ENCODE peak calls at places on chromosomes 13 and 19, in seven cellular contexts. H is neural progenitor cell; S is right lobe of liver; C is naive thymus-derived CD4-positive, alpha-beta T cell; I is HCT116; L is cardiac muscle cell; P is ascending aorta. J is an unnamed sample.

GRCh38 chr13:111382877-111383276 is 62.4 kb downstream of the TEX29 start:
- DNase-seq in H (no peak), S (no peak), C (no peak), I (no peak), L (no peak), P (peak), J (no peak)

GRCh38 chr19:10808937-10809655 is 26.9 kb downstream of the TMED1 start:
- DNase-seq in H (no peak), S (no peak), C (no peak), I (peak), L (peak), P (no peak), J (no peak)

GRCh38 chr13:47549219-47549752 is 451.8 kb downstream of the SUCLA2 start:
- DNase-seq in H (peak), S (no peak), C (no peak), I (no peak), L (no peak), P (no peak), J (no peak)

GRCh38 chr19:14565298-14565679 is 6.6 kb downstream of the NDUFB7 start:
- DNase-seq in H (no peak), S (no peak), C (no peak), I (no peak), L (no peak), P (no peak), J (no peak)

GRCh38 chr13:73325351-73326214 is 266.8 kb downstream of the KLF5 start:
- DNase-seq in H (no peak), S (no peak), C (no peak), I (no peak), L (no peak), P (no peak), J (no peak)

GRCh38 chr13:40776681-40777165 is 5.7 kb upstream of the MRPS31 start:
- DNase-seq in H (no peak), S (no peak), C (peak), I (no peak), L (peak), P (no peak), J (peak)

GRCh38 chr19:1676351-1677266 is 24.2 kb upstream of the TCF3 start:
- DNase-seq in H (no peak), S (no peak), C (no peak), I (no peak), L (no peak), P (no peak), J (no peak)

GRCh38 chr13:39462456-39462855 is 140.5 kb downstream of the LHFPL6 start:
- DNase-seq in H (no peak), S (no peak), C (no peak), I (no peak), L (peak), P (no peak), J (no peak)

GRCh38 chr13:106796280-106797047 is 228.5 kb upstream of the ARGLU1 start:
- DNase-seq in H (peak), S (no peak), C (no peak), I (no peak), L (peak), P (no peak), J (no peak)

GRCh38 chr19:31110331-31110730 is 238.9 kb downstream of the TSHZ3 start:
- DNase-seq in H (peak), S (no peak), C (no peak), I (no peak), L (peak), P (no peak), J (no peak)

GRCh38 chr13:32746474-32746873 is 160.2 kb downstream of the PDS5B start:
- DNase-seq in H (no peak), S (no peak), C (no peak), I (no peak), L (no peak), P (no peak), J (no peak)

GRCh38 chr13:51804295-51805172 is 571 bp upstream of the DHRS12 start:
- DNase-seq in H (no peak), S (no peak), C (no peak), I (no peak), L (no peak), P (no peak), J (no peak)

GRCh38 chr13:26502826-26503225 is 54.7 kb upstream of the WASF3 start:
- DNase-seq in H (peak), S (no peak), C (no peak), I (no peak), L (peak), P (no peak), J (no peak)

GRCh38 chr13:111664060-111664459 is 343.6 kb downstream of the TEX29 start:
- DNase-seq in H (no peak), S (no peak), C (no peak), I (no peak), L (no peak), P (no peak), J (no peak)

GRCh38 chr13:20702945-20703784 is at the start of gene IL17D:
- DNase-seq in H (peak), S (no peak), C (peak), I (no peak), L (peak), P (no peak), J (peak)

GRCh38 chr13:50678464-50679162 is 164.9 kb downstream of the DLEU7 start:
- DNase-seq in H (no peak), S (no peak), C (no peak), I (peak), L (peak), P (no peak), J (no peak)

GRCh38 chr19:1409204-1410005 is 2.0 kb downstream of the DAZAP1 start:
- DNase-seq in H (no peak), S (peak), C (no peak), I (no peak), L (no peak), P (no peak), J (no peak)

GRCh38 chr19:13841339-13842293 is 35.3 kb upstream of the NANOS3 start:
- DNase-seq in H (no peak), S (peak), C (peak), I (no peak), L (peak), P (peak), J (no peak)

GRCh38 chr19:29487432-29487831 is 38.4 kb upstream of the VSTM2B start:
- DNase-seq in H (no peak), S (no peak), C (no peak), I (no peak), L (no peak), P (peak), J (no peak)

GRCh38 chr19:1747285-1748114 is 5.8 kb upstream of the ONECUT3 start:
- DNase-seq in H (peak), S (no peak), C (no peak), I (peak), L (peak), P (no peak), J (no peak)

GRCh38 chr19:40528078-40528477 is 48.6 kb upstream of the SHKBP1 start:
- DNase-seq in H (no peak), S (no peak), C (no peak), I (no peak), L (no peak), P (no peak), J (no peak)

GRCh38 chr13:95924389-95924994 is 128.7 kb downstream of the UGGT2 start:
- DNase-seq in H (no peak), S (no peak), C (no peak), I (peak), L (peak), P (no peak), J (no peak)

GRCh38 chr19:49064768-49065611 is at the start of gene NTF4:
- DNase-seq in H (peak), S (no peak), C (no peak), I (no peak), L (peak), P (no peak), J (no peak)

GRCh38 chr19:2363419-2363818 is 3.4 kb downstream of the TMPRSS9 start:
- DNase-seq in H (peak), S (no peak), C (no peak), I (no peak), L (no peak), P (no peak), J (no peak)

GRCh38 chr19:32308436-32309077 is 36.9 kb upstream of the ZNF507 start:
- DNase-seq in H (no peak), S (no peak), C (no peak), I (no peak), L (peak), P (no peak), J (no peak)

GRCh38 chr19:2517881-2518601 is 42.1 kb downstream of the GADD45B start:
- DNase-seq in H (peak), S (no peak), C (no peak), I (no peak), L (no peak), P (no peak), J (peak)

GRCh38 chr19:14114854-14115253 is 2.7 kb downstream of the PRKACA start:
- DNase-seq in H (peak), S (peak), C (peak), I (no peak), L (peak), P (no peak), J (peak)

GRCh38 chr19:5293607-5294089 is 47.0 kb downstream of the PTPRS start:
- DNase-seq in H (peak), S (no peak), C (no peak), I (no peak), L (peak), P (no peak), J (no peak)

GRCh38 chr19:3783660-3784584 is 2.3 kb downstream of the MATK start:
- DNase-seq in H (peak), S (no peak), C (no peak), I (no peak), L (no peak), P (no peak), J (no peak)

GRCh38 chr13:41224113-41225110 is 30.0 kb upstream of the KBTBD7 start:
- DNase-seq in H (no peak), S (no peak), C (no peak), I (no peak), L (peak), P (no peak), J (no peak)

GRCh38 chr13:41315466-41316047 is 4.5 kb downstream of the NAA16 start:
- DNase-seq in H (no peak), S (no peak), C (no peak), I (no peak), L (no peak), P (no peak), J (no peak)

GRCh38 chr19:10796653-10797052 is 39.4 kb downstream of the TMED1 start:
- DNase-seq in H (no peak), S (no peak), C (no peak), I (no peak), L (no peak), P (no peak), J (no peak)

GRCh38 chr19:4430760-4431159 is 26.8 kb downstream of the UBXN6 start:
- DNase-seq in H (no peak), S (no peak), C (no peak), I (no peak), L (no peak), P (no peak), J (no peak)

GRCh38 chr13:109868583-109869311 is 82.4 kb upstream of the IRS2 start:
- DNase-seq in H (no peak), S (no peak), C (no peak), I (no peak), L (no peak), P (no peak), J (no peak)

GRCh38 chr19:35055715-35056179 is 14.2 kb downstream of the HPN start:
- DNase-seq in H (peak), S (no peak), C (no peak), I (no peak), L (no peak), P (no peak), J (no peak)

GRCh38 chr19:27774827-27775226 is 1438.1 kb downstream of the UQCRFS1 start:
- DNase-seq in H (no peak), S (no peak), C (no peak), I (no peak), L (no peak), P (no peak), J (no peak)

GRCh38 chr19:18879579-18880373 is 16.2 kb downstream of the CERS1 start:
- DNase-seq in H (peak), S (no peak), C (no peak), I (peak), L (no peak), P (no peak), J (no peak)

GRCh38 chr19:41223431-41224234 is 4.6 kb downstream of the AXL start:
- DNase-seq in H (peak), S (no peak), C (no peak), I (peak), L (peak), P (peak), J (no peak)

GRCh38 chr13:80334582-80335260 is 6.2 kb downstream of the SPRY2 start:
- DNase-seq in H (no peak), S (no peak), C (no peak), I (no peak), L (peak), P (no peak), J (no peak)

GRCh38 chr13:24083722-24084421 is 76.6 kb upstream of the SPATA13 start:
- DNase-seq in H (peak), S (no peak), C (no peak), I (no peak), L (no peak), P (no peak), J (no peak)
- H3K27ac ChIP-seq in H (peak), S (no peak), C (no peak), I (no peak), L (no peak), P (no peak), J (no peak)

DNA sequence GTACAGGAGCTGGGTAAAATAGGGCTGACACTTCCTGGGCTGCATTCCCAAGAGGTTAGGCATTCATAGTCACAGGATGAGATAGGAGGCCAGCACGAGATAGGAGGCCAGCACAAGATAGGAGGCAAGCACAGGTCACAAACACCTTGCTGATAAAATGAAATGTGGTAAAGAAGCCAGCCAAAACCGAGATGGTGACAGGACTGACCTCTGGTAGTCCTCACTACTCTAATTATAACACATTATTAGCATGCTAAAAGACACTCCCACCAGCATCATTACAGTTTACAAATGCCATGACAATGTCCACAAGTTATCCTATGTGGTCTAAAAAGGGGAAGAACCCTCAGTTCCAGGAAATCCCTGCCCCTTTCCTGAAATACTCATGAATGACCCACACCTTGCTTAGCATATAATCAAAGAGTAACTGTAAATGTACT is 20.9 kb upstream of the IGSF23 start:
- DNase-seq in H (no peak), S (no peak), C (no peak), I (no peak), L (no peak), P (no peak), J (no peak)
- H3K27ac ChIP-seq in H (no peak), S (no peak), C (no peak), I (no peak), L (no peak), P (no peak), J (peak)

GRCh38 chr13:113361406-113361805 is 2.5 kb downstream of the GRTP1 start:
- DNase-seq in H (no peak), S (no peak), C (no peak), I (no peak), L (no peak), P (peak), J (no peak)

GRCh38 chr13:113357529-113357928 is 6.4 kb downstream of the GRTP1 start:
- DNase-seq in H (no peak), S (no peak), C (no peak), I (no peak), L (peak), P (no peak), J (no peak)

GRCh38 chr13:113358653-113359052 is 5.3 kb downstream of the GRTP1 start:
- DNase-seq in H (no peak), S (no peak), C (no peak), I (no peak), L (no peak), P (no peak), J (no peak)

GRCh38 chr13:113360446-113360845 is 3.5 kb downstream of the GRTP1 start:
- DNase-seq in H (no peak), S (no peak), C (no peak), I (no peak), L (no peak), P (peak), J (no peak)

DNA sequence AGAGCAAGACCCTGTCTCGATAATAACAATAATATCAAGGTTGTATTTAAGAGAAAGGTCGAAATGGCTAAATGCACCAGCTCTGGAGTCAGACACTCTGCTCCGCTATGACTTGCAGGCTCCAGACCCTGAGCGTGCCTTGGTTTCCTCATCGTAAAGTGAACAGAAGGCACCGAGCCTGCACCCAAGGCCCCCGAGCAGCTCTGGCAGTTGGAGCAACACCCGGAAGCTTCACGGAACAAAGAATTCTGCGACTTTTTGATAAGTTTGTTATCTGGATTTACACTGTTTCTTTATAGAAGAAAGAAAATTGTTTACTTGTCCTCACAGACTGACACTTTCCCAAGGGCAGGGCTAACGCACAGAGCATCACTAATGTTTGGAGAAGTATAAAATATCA is 4.4 kb downstream of the GRTP1 start:
- DNase-seq in H (no peak), S (no peak), C (no peak), I (no peak), L (no peak), P (peak), J (no peak)
- H3K27ac ChIP-seq in H (no peak), S (no peak), C (no peak), I (no peak), L (no peak), P (no peak), J (no peak)

GRCh38 chr13:34567558-34567957 is 374.5 kb upstream of the NBEA start:
- DNase-seq in H (no peak), S (no peak), C (no peak), I (no peak), L (no peak), P (no peak), J (no peak)

GRCh38 chr13:34571716-34572115 is 370.4 kb upstream of the NBEA start:
- DNase-seq in H (no peak), S (no peak), C (no peak), I (no peak), L (no peak), P (no peak), J (no peak)

DNA sequence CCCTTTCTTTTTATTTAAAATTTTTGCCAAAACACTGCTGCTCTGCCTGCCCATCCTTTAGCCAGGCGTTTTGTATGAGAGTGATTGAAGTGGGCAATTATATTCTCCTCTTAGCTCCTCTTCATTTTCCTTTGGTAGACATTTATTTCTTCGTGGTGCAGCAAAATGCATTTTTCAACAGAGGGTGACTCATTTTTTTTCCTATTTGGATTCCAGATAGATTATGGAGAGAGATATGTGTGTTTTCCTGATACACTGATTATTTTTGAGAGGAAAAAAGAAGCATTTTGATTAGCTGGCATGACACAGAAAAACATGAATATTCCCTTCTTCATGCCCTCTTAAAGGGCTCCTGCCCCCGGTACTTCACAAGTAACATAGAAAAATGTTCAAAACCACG is 371.1 kb upstream of the NBEA start:
- DNase-seq in H (no peak), S (no peak), C (no peak), I (no peak), L (no peak), P (no peak), J (no peak)
- H3K27ac ChIP-seq in H (peak), S (no peak), C (no peak), I (no peak), L (no peak), P (no peak), J (no peak)

GRCh38 chr13:49023441-49023840 is 47.7 kb downstream of the FNDC3A start:
- DNase-seq in H (no peak), S (no peak), C (no peak), I (peak), L (peak), P (no peak), J (no peak)

GRCh38 chr13:49021953-49022352 is 46.2 kb downstream of the FNDC3A start:
- DNase-seq in H (no peak), S (no peak), C (no peak), I (no peak), L (no peak), P (no peak), J (no peak)

GRCh38 chr13:49020940-49021548 is 45.3 kb downstream of the FNDC3A start:
- DNase-seq in H (peak), S (no peak), C (no peak), I (no peak), L (peak), P (no peak), J (no peak)

GRCh38 chr13:49022472-49023144 is 46.9 kb downstream of the FNDC3A start:
- DNase-seq in H (no peak), S (no peak), C (no peak), I (no peak), L (no peak), P (no peak), J (no peak)

DNA sequence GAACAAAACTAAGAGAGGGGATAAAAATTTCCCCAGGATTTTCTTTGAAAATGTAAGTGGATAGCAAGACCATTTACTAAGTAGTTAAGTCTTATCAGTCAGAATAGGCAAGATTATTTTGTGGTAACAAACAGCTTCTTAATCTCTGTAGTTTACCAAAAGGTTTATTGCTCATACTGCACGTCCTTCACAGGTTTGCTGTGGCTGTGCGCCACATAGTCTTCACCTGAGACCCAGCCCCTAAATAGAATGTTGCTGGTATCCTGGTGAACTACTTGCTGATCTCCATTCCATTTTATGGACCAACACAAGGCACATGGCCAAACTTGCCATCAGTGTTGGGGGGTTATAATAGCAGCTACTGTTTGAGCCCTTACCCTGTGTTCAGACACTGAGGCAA is 44.6 kb downstream of the FNDC3A start:
- DNase-seq in H (no peak), S (no peak), C (no peak), I (no peak), L (no peak), P (no peak), J (no peak)
- H3K27ac ChIP-seq in H (no peak), S (no peak), C (no peak), I (no peak), L (no peak), P (no peak), J (no peak)

DNA sequence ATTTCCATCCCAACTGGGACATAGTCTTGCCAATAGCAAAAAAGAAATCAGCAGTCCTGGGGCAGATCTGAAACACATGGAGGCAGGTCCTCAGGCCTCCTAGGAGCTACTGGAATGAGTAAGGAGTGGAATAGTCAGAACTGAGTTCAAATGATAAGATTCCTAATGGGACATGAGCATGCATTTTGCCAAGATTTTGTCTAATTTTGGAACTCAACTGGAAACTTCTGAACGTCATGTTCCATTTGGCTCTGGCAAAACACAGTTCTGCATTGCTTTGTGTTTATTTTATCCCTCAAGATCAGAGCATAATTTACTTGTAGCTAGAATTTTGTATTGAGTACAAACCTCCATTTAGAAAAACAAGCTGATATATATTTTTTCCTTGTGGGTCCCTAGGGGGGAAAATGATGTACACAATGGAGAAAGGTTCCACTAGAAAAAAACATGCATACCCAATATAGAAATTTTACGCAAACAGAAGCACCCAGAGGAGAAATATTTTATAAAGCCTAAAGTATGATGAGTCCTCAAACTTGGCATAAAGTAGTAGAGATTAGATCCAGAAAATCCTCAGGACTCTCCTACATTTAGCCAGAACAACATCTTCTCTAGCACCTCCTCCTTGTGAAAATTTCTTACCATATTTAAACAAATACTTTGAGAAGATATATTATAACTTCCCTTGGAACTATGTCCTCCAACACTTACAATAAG is 149.0 kb upstream of the SERP2 start:
- DNase-seq in H (no peak), S (no peak), C (no peak), I (no peak), L (peak), P (peak), J (no peak)
- H3K27ac ChIP-seq in H (no peak), S (no peak), C (no peak), I (no peak), L (no peak), P (peak), J (no peak)

J was measured in CD8-positive, alpha-beta memory T cell.